ENCODE peak calls at places on chromosome 18, in nine cellular contexts. Q, D, R, N, V, C, Z, A and T are unnamed samples.

GRCh38 chr18:10089881-10090280 is 176.1 kb downstream of the VAPA start:
- DNase-seq in Q (no peak), D (no peak), R (no peak), N (no peak), V (no peak), C (no peak), Z (no peak), A (no peak), T (no peak)

GRCh38 chr18:35268811-35269210 is 21.2 kb downstream of the ZSCAN30 start:
- DNase-seq in Q (no peak), D (no peak), R (no peak), N (no peak), V (no peak), C (no peak), Z (no peak), A (no peak), T (no peak)

GRCh38 chr18:76265375-76266225 is 229.4 kb downstream of the ZNF516 start:
- DNase-seq in Q (peak; percentile 78), D (no peak), R (no peak), N (no peak), V (no peak), C (no peak), Z (no peak), A (no peak), T (no peak)

GRCh38 chr18:22964116-22964515 is 31.0 kb downstream of the RBBP8 start:
- DNase-seq in Q (no peak), D (no peak), R (no peak), N (no peak), V (no peak), C (no peak), Z (no peak), A (no peak), T (no peak)

GRCh38 chr18:23943903-23944624 is 70.5 kb upstream of the TTC39C start:
- DNase-seq in Q (no peak), D (no peak), R (no peak), N (no peak), V (no peak), C (no peak), Z (no peak), A (no peak), T (no peak)

GRCh38 chr18:55301196-55301540 is 286.8 kb downstream of the TCF4 start:
- DNase-seq in Q (no peak), D (no peak), R (no peak), N (no peak), V (no peak), C (no peak), Z (no peak), A (no peak), T (no peak)

GRCh38 chr18:48090702-48091101 is 160.2 kb upstream of the SMAD2 start:
- DNase-seq in Q (no peak), D (no peak), R (no peak), N (no peak), V (no peak), C (no peak), Z (no peak), A (no peak), T (no peak)

GRCh38 chr18:27004056-27004829 is 138.7 kb upstream of the AQP4 start:
- DNase-seq in Q (no peak), D (no peak), R (peak; percentile 63), N (no peak), V (no peak), C (no peak), Z (no peak), A (no peak), T (no peak)

GRCh38 chr18:27894746-27895145 is 282.2 kb downstream of the CDH2 start:
- DNase-seq in Q (no peak), D (no peak), R (no peak), N (no peak), V (no peak), C (no peak), Z (no peak), A (no peak), T (no peak)

GRCh38 chr18:2368102-2368501 is 203.2 kb downstream of the METTL4 start:
- DNase-seq in Q (no peak), D (no peak), R (no peak), N (no peak), V (no peak), C (no peak), Z (no peak), A (no peak), T (no peak)

GRCh38 chr18:46037512-46038305 is 34.4 kb downstream of the PSTPIP2 start:
- DNase-seq in Q (no peak), D (no peak), R (no peak), N (no peak), V (no peak), C (no peak), Z (no peak), A (no peak), T (no peak)

GRCh38 chr18:51867767-51868166 is 472.2 kb upstream of the DCC start:
- DNase-seq in Q (no peak), D (no peak), R (no peak), N (no peak), V (no peak), C (no peak), Z (no peak), A (no peak), T (no peak)

GRCh38 chr18:37705016-37705415 is 139.4 kb upstream of the CELF4 start:
- DNase-seq in Q (no peak), D (no peak), R (no peak), N (no peak), V (no peak), C (no peak), Z (no peak), A (no peak), T (no peak)

GRCh38 chr18:62187543-62188378 is 706 bp downstream of the RELCH start:
- DNase-seq in Q (peak; percentile 65), D (no peak), R (no peak), N (peak; percentile 7), V (no peak), C (no peak), Z (peak; percentile 34), A (peak; percentile 8), T (no peak)

GRCh38 chr18:42018831-42019230 is 63.8 kb downstream of the PIK3C3 start:
- DNase-seq in Q (no peak), D (no peak), R (no peak), N (no peak), V (no peak), C (no peak), Z (no peak), A (no peak), T (no peak)

GRCh38 chr18:32373995-32374394 is 96.7 kb downstream of the GAREM1 start:
- DNase-seq in Q (no peak), D (no peak), R (no peak), N (no peak), V (no peak), C (no peak), Z (peak; percentile 53), A (no peak), T (no peak)

GRCh38 chr18:49874238-49874637 is 60.9 kb upstream of the ACAA2 start:
- DNase-seq in Q (no peak), D (no peak), R (no peak), N (no peak), V (no peak), C (no peak), Z (no peak), A (no peak), T (no peak)

GRCh38 chr18:72863754-72864153 is 4.0 kb downstream of the NETO1 start:
- DNase-seq in Q (no peak), D (no peak), R (no peak), N (no peak), V (no peak), C (no peak), Z (no peak), A (no peak), T (no peak)

GRCh38 chr18:48872234-48873145 is 78.3 kb downstream of the SMAD7 start:
- DNase-seq in Q (no peak), D (no peak), R (no peak), N (no peak), V (no peak), C (no peak), Z (no peak), A (no peak), T (no peak)

GRCh38 chr18:60060026-60060425 is 160.2 kb downstream of the PMAIP1 start:
- DNase-seq in Q (no peak), D (no peak), R (no peak), N (no peak), V (no peak), C (no peak), Z (no peak), A (no peak), T (no peak)